ENCODE peak calls at places on chromosome 13, in five cellular contexts. One of them, this sample, is unnamed.

GRCh38 chr13:112529216-112529615 is 58.7 kb downstream of the TUBGCP3 start:
- DNase-seq in A549: no peak
- DNase-seq in ovary: no peak
- DNase-seq in transverse colon: no peak
- DNase-seq in tibial nerve: no peak
- DNase-seq in this sample: no peak

GRCh38 chr13:30892966-30893365 is 13.1 kb upstream of the MEDAG start:
- DNase-seq in A549: peak
- DNase-seq in ovary: no peak
- DNase-seq in transverse colon: no peak
- DNase-seq in tibial nerve: peak
- DNase-seq in this sample: no peak

GRCh38 chr13:75165543-75166230 is 316.3 kb downstream of the TBC1D4 start:
- DNase-seq in A549: no peak
- DNase-seq in ovary: no peak
- DNase-seq in transverse colon: no peak
- DNase-seq in tibial nerve: no peak
- DNase-seq in this sample: no peak

GRCh38 chr13:103002279-103002678 is 63.9 kb downstream of the SLC10A2 start:
- DNase-seq in A549: no peak
- DNase-seq in ovary: no peak
- DNase-seq in transverse colon: no peak
- DNase-seq in tibial nerve: no peak
- DNase-seq in this sample: no peak

GRCh38 chr13:70391678-70392077 is 283.4 kb upstream of the KLHL1 start:
- DNase-seq in A549: no peak
- DNase-seq in ovary: no peak
- DNase-seq in transverse colon: peak
- DNase-seq in tibial nerve: no peak
- DNase-seq in this sample: peak

GRCh38 chr13:106047859-106048258 is 487.6 kb downstream of the EFNB2 start:
- DNase-seq in A549: no peak
- DNase-seq in ovary: no peak
- DNase-seq in transverse colon: no peak
- DNase-seq in tibial nerve: no peak
- DNase-seq in this sample: no peak

GRCh38 chr13:81326913-81327312 is 986.0 kb upstream of the SPRY2 start:
- DNase-seq in A549: no peak
- DNase-seq in ovary: no peak
- DNase-seq in transverse colon: no peak
- DNase-seq in tibial nerve: no peak
- DNase-seq in this sample: no peak

GRCh38 chr13:27088619-27089018 is 83.0 kb downstream of the USP12 start:
- DNase-seq in A549: no peak
- DNase-seq in ovary: no peak
- DNase-seq in transverse colon: no peak
- DNase-seq in tibial nerve: no peak
- DNase-seq in this sample: no peak

GRCh38 chr13:100528820-100529219 is 59.8 kb downstream of the GGACT start:
- DNase-seq in A549: no peak
- DNase-seq in ovary: no peak
- DNase-seq in transverse colon: no peak
- DNase-seq in tibial nerve: no peak
- DNase-seq in this sample: no peak

GRCh38 chr13:106802917-106803316 is 235.0 kb upstream of the ARGLU1 start:
- DNase-seq in A549: no peak
- DNase-seq in ovary: no peak
- DNase-seq in transverse colon: no peak
- DNase-seq in tibial nerve: no peak
- DNase-seq in this sample: no peak

GRCh38 chr13:41059896-41060722 is 1.2 kb upstream of the WBP4 start:
- DNase-seq in A549: peak
- DNase-seq in ovary: peak
- DNase-seq in transverse colon: peak
- DNase-seq in tibial nerve: peak
- DNase-seq in this sample: peak

GRCh38 chr13:36345438-36346221 is 564 bp downstream of the SPART start:
- DNase-seq in A549: peak
- DNase-seq in ovary: peak
- DNase-seq in transverse colon: peak
- DNase-seq in tibial nerve: peak
- DNase-seq in this sample: peak

GRCh38 chr13:93151277-93151676 is 75.3 kb upstream of the GPC6 start:
- DNase-seq in A549: no peak
- DNase-seq in ovary: no peak
- DNase-seq in transverse colon: no peak
- DNase-seq in tibial nerve: no peak
- DNase-seq in this sample: no peak

GRCh38 chr13:47454986-47455385 is 546.1 kb downstream of the SUCLA2 start:
- DNase-seq in A549: no peak
- DNase-seq in ovary: no peak
- DNase-seq in transverse colon: no peak
- DNase-seq in tibial nerve: no peak
- DNase-seq in this sample: no peak

GRCh38 chr13:94558721-94559120 is 37.2 kb downstream of the TGDS start:
- DNase-seq in A549: no peak
- DNase-seq in ovary: no peak
- DNase-seq in transverse colon: no peak
- DNase-seq in tibial nerve: no peak
- DNase-seq in this sample: no peak

GRCh38 chr13:58087566-58087965 is 456.0 kb downstream of the PCDH17 start:
- DNase-seq in A549: no peak
- DNase-seq in ovary: no peak
- DNase-seq in transverse colon: no peak
- DNase-seq in tibial nerve: no peak
- DNase-seq in this sample: no peak

GRCh38 chr13:33353210-33353609 is 67.7 kb upstream of the STARD13 start:
- DNase-seq in A549: no peak
- DNase-seq in ovary: no peak
- DNase-seq in transverse colon: peak
- DNase-seq in tibial nerve: peak
- DNase-seq in this sample: no peak

GRCh38 chr13:26052136-26052736 is 420 bp upstream of the SHISA2 start:
- DNase-seq in A549: no peak
- DNase-seq in ovary: no peak
- DNase-seq in transverse colon: no peak
- DNase-seq in tibial nerve: no peak
- DNase-seq in this sample: no peak

GRCh38 chr13:61415749-61416148 is at the start of gene PCDH20:
- DNase-seq in A549: no peak
- DNase-seq in ovary: no peak
- DNase-seq in transverse colon: no peak
- DNase-seq in tibial nerve: no peak
- DNase-seq in this sample: no peak
- H3K4me3 ChIP-seq in A549: peak
- H3K4me3 ChIP-seq in ovary: peak
- H3K4me3 ChIP-seq in transverse colon: peak
- H3K4me3 ChIP-seq in tibial nerve: peak
- H3K4me3 ChIP-seq in this sample: peak

DNA sequence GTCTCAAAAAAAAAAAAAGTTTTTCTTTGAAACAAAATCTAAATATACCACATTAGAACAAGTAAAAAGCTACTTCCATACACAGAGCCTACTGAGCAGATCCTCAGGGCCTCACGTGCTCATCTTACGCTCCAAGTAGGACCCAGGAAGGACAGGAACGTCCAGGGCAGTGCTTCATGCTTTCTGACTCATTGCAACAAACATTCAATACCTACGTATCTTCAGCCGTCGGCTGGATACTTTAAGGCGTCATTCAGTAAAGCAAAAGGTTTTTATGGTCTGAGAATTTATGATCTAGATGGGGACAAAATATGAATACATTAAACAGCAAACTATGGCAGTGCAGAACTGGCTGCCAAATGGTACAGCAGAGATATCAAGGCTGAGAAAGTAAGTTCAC is 20.6 kb downstream of the CARS2 start:
- DNase-seq in A549: no peak
- DNase-seq in ovary: no peak
- DNase-seq in transverse colon: no peak
- DNase-seq in tibial nerve: no peak
- DNase-seq in this sample: no peak
- TF ChIP-seq EP300 in A549: no peak
- TF ChIP-seq EP300 in ovary: no peak
- TF ChIP-seq EP300 in transverse colon: peak
- TF ChIP-seq EP300 in tibial nerve: no peak
- TF ChIP-seq EP300 in this sample: no peak

GRCh38 chr13:50085063-50085462 is 69.8 kb downstream of the KCNRG start:
- DNase-seq in A549: no peak
- DNase-seq in ovary: no peak
- DNase-seq in transverse colon: no peak
- DNase-seq in tibial nerve: no peak
- DNase-seq in this sample: no peak
- TF ChIP-seq CTCF in A549: peak
- TF ChIP-seq CTCF in ovary: no peak
- TF ChIP-seq CTCF in transverse colon: peak
- TF ChIP-seq CTCF in tibial nerve: peak
- TF ChIP-seq CTCF in this sample: peak

GRCh38 chr13:99287544-99287943 is 19.7 kb downstream of the GPR183 start:
- DNase-seq in A549: no peak
- DNase-seq in ovary: no peak
- DNase-seq in transverse colon: no peak
- DNase-seq in tibial nerve: no peak
- DNase-seq in this sample: no peak
- H3K4me3 ChIP-seq in A549: no peak
- H3K4me3 ChIP-seq in ovary: no peak
- H3K4me3 ChIP-seq in transverse colon: no peak
- H3K4me3 ChIP-seq in tibial nerve: no peak
- H3K4me3 ChIP-seq in this sample: no peak

GRCh38 chr13:29140277-29140676 is 320.1 kb downstream of the MTUS2 start:
- DNase-seq in A549: no peak
- DNase-seq in ovary: no peak
- DNase-seq in transverse colon: no peak
- DNase-seq in tibial nerve: no peak
- DNase-seq in this sample: no peak
- TF ChIP-seq EP300 in A549: no peak
- TF ChIP-seq EP300 in ovary: no peak
- TF ChIP-seq EP300 in transverse colon: peak
- TF ChIP-seq EP300 in tibial nerve: no peak
- TF ChIP-seq EP300 in this sample: peak